ENCODE peak calls at places on chromosome 13, in five cellular contexts. F is thoracic aorta, N is tibial artery, A is heart right ventricle, V is endodermal cell. B is an unnamed sample.

GRCh38 chr13:98853791-98854191 is 101.3 kb upstream of the SLC15A1 start:
- DNase-seq in A (no peak), N (no peak), V (no peak), F (no peak), B (peak; percentile 43)

GRCh38 chr13:58587183-58587582 is 955.6 kb downstream of the PCDH17 start:
- DNase-seq in A (no peak), F (no peak), V (no peak), N (no peak), B (no peak)

GRCh38 chr13:101575591-101575990 is 123.1 kb downstream of the ITGBL1 start:
- DNase-seq in V (no peak), N (no peak), F (no peak), A (no peak), B (no peak)

GRCh38 chr13:48532146-48532472 is 771 bp downstream of the RCBTB2 start:
- DNase-seq in V (no peak), A (no peak), F (no peak), N (no peak), B (peak; percentile 7)

GRCh38 chr13:109755997-109756396 is 30.4 kb downstream of the IRS2 start:
- DNase-seq in N (no peak), A (no peak), V (no peak), F (no peak), B (no peak)

GRCh38 chr13:114130131-114130707 is 2.2 kb downstream of the RASA3 start:
- DNase-seq in N (no peak), F (no peak), V (peak; percentile 51), A (no peak), B (no peak)

GRCh38 chr13:111423168-111423785 is 102.8 kb downstream of the TEX29 start:
- DNase-seq in N (no peak), V (no peak), F (no peak), A (no peak), B (no peak)

GRCh38 chr13:32261567-32261966 is 53.6 kb downstream of the ZAR1L start:
- DNase-seq in A (peak; percentile 91), F (peak; percentile 62), N (peak; percentile 80), V (no peak), B (no peak)

GRCh38 chr13:80486407-80486806 is 145.5 kb upstream of the SPRY2 start:
- DNase-seq in N (no peak), A (no peak), F (no peak), V (no peak), B (no peak)

GRCh38 chr13:30121666-30122065 is 185.7 kb downstream of the KATNAL1 start:
- DNase-seq in V (no peak), N (no peak), A (no peak), F (no peak), B (no peak)

GRCh38 chr13:44854264-44855060 is 134.8 kb downstream of the NUFIP1 start:
- DNase-seq in V (no peak), A (peak; percentile 70), N (no peak), F (no peak), B (no peak)

DNA sequence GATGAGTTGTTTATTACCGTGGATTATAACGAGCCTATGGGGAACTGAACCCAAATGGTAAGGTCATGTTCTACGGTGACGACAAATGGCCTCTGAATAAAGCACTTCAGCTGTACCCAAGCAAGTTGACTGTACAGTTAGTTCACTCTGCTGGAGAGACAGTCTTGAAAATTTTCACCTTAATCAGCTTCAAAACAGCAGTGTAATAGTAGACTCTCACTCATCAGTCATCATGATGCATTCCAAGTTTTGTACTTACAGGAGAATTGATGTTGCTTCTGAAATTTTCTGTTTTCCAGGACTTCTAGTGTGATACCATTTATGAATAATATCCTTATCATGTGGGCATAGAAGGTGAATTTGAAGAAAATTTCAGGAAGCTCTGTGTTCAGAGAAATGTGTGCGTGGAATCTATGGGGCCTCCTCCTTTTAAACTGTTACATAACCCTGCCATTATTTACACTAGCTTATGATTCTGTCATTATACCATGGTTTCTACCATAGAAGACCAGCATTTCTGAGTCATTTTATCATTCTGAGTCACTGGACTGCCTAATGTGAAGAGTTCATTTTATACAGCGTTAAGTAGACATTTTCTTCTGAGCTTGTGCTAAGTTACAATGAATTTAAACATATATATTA is 96.9 kb downstream of the WDFY2 start:
- DNase-seq in V (no peak), N (no peak), A (no peak), F (no peak), B (peak; percentile 31)
- H3K4me3 ChIP-seq in V (no peak overlapping the region), N (no peak overlapping the region), A (no peak overlapping the region), F (no peak overlapping the region), B (no peak overlapping the region)

GRCh38 chr13:28528848-28529247 is 33.9 kb upstream of the FLT1 start:
- DNase-seq in F (no peak), N (no peak), A (no peak), V (no peak), B (no peak)
- TF ChIP-seq CTCF in F (no peak), N (no peak), A (no peak), V (peak; percentile 42), B (no peak)

DNA sequence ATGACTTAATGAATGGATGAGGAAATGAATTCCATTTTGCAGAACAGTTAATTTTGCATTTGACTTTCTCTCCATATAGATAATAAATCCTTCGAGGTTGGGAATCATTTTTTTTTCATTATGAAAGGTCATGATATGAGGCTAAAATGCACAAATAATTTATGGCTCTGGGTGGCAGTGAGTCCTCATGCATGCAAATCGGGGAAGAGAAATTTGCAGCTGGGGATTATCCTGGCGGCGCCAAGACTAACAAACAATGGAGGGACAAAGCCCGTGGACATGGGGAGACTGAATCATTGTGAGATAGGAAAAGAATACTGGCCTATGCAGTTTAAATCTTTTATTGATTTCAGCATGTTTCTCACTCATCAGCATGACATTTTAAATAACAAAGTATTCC is 102.2 kb downstream of the ERCC5 start:
- DNase-seq in V (no peak), N (no peak), F (no peak), A (peak; percentile 8), B (no peak)
- H3K27me3 ChIP-seq in V (peaks cover 20% of the 10 kb centered on the region), N (no peaks in the 10 kb centered on the region), F (no peaks in the 10 kb centered on the region), A (no peaks in the 10 kb centered on the region), B (no peaks in the 10 kb centered on the region)

GRCh38 chr13:91978571-91978970 is 580.1 kb downstream of the GPC5 start:
- DNase-seq in A (no peak), N (no peak), V (no peak), F (no peak), B (no peak)
- H3K4me3 ChIP-seq in A (no peak overlapping the region), N (no peak overlapping the region), V (no peak overlapping the region), F (no peak overlapping the region), B (no peak overlapping the region)

DNA sequence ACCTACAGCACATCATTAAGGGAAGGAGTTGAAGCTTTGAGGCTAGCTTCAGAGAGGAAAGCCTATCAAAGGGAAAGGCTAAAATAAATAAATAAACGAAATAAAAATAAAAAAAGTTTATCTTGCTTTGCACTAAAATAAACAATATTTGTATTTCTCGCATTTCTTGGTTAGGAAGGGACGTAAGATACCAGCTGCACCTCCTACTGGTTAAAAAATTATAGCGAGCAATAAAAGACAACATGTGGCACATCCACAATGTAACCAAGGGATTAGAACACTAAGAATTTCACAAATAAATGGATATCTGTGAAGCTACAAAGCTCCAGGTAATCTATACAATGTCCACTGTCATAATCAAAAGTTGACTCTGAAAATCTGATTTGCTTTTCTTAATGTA is 194.5 kb downstream of the DACH1 start:
- DNase-seq in F (no peak), N (no peak), A (no peak), V (no peak), B (no peak)
- TF ChIP-seq CTCF in F (no peak), N (no peak), A (no peak), V (peak; percentile 58), B (no peak)

GRCh38 chr13:95112883-95113282 is 188.4 kb downstream of the ABCC4 start:
- DNase-seq in V (no peak), F (no peak), N (no peak), A (no peak), B (no peak)
- H3K27me3 ChIP-seq in V (no peaks in the 10 kb centered on the region), F (no peaks in the 10 kb centered on the region), N (no peaks in the 10 kb centered on the region), A (no peaks in the 10 kb centered on the region), B (no peaks in the 10 kb centered on the region)